ENCODE peak calls at places on chromosome 2, in nine cellular contexts. K is CD4-positive, alpha-beta memory T cell; P is breast epithelium; L is mammary epithelial cell; X is vagina; N is OCI-LY7; D is heart right ventricle; I is suprapubic skin; A is lower lobe of right lung. C is an unnamed sample.

GRCh38 chr2:96914332-96914731 is 44.5 kb upstream of the SEMA4C start:
- DNase-seq in K (no peak), P (no peak), L (peak; percentile 15), X (no peak), N (no peak), D (no peak), I (no peak), A (no peak), C (no peak)

GRCh38 chr2:63050186-63050915 is at the start of gene OTX1:
- DNase-seq in K (no peak), P (no peak), L (peak; percentile 86), X (no peak), N (peak; percentile 80), D (no peak), I (no peak), A (peak; percentile 69), C (peak; percentile 88)

GRCh38 chr2:96664366-96664765 is 21.8 kb downstream of the FER1L5 start:
- DNase-seq in K (no peak), P (no peak), L (no peak), X (no peak), N (no peak), D (no peak), I (no peak), A (no peak), C (no peak)

GRCh38 chr2:180656455-180656847 is 324.0 kb upstream of the UBE2E3 start:
- DNase-seq in K (no peak), P (no peak), L (peak; percentile 93), X (no peak), N (no peak), D (no peak), I (no peak), A (no peak), C (no peak)

GRCh38 chr2:45932278-45932975 is 281.0 kb downstream of the PRKCE start:
- DNase-seq in K (no peak), P (no peak), L (peak; percentile 76), X (no peak), N (no peak), D (no peak), I (no peak), A (no peak), C (no peak)

GRCh38 chr2:172985139-172985874 is 90.3 kb upstream of the MAP3K20 start:
- DNase-seq in K (no peak), P (peak; percentile 60), L (peak; percentile 92), X (no peak), N (no peak), D (no peak), I (no peak), A (peak; percentile 67), C (peak; percentile 62)

GRCh38 chr2:62292190-62292589 is 96.3 kb downstream of the B3GNT2 start:
- DNase-seq in K (no peak), P (no peak), L (peak; percentile 76), X (no peak), N (no peak), D (peak; percentile 16), I (no peak), A (no peak), C (peak; percentile 78)

GRCh38 chr2:21072477-21073242 is 28.8 kb upstream of the APOB start:
- DNase-seq in K (no peak), P (no peak), L (no peak), X (no peak), N (no peak), D (no peak), I (no peak), A (no peak), C (no peak)

GRCh38 chr2:129923265-129924141 is 56.0 kb upstream of the RAB6C start:
- DNase-seq in K (peak; percentile 6), P (no peak), L (peak; percentile 25), X (peak; percentile 93), N (peak; percentile 20), D (no peak), I (no peak), A (no peak), C (peak; percentile 78)

GRCh38 chr2:142425551-142425950 is 294.7 kb upstream of the LRP1B start:
- DNase-seq in K (no peak), P (no peak), L (no peak), X (no peak), N (no peak), D (no peak), I (no peak), A (no peak), C (no peak)

GRCh38 chr2:42567806-42568429 is 514 bp upstream of the MTA3 start:
- DNase-seq in K (peak; percentile 5), P (peak; percentile 53), L (no peak), X (no peak), N (peak; percentile 92), D (peak; percentile 9), I (peak; percentile 78), A (peak; percentile 49), C (peak; percentile 49)

GRCh38 chr2:11092693-11093335 is 62.5 kb upstream of the SLC66A3 start:
- DNase-seq in K (no peak), P (no peak), L (no peak), X (peak; percentile 79), N (no peak), D (no peak), I (peak; percentile 34), A (no peak), C (no peak)

GRCh38 chr2:9178905-9179571 is 27.6 kb upstream of the ASAP2 start:
- DNase-seq in K (no peak), P (no peak), L (peak; percentile 89), X (no peak), N (peak; percentile 83), D (peak; percentile 49), I (no peak), A (no peak), C (peak; percentile 12)

DNA sequence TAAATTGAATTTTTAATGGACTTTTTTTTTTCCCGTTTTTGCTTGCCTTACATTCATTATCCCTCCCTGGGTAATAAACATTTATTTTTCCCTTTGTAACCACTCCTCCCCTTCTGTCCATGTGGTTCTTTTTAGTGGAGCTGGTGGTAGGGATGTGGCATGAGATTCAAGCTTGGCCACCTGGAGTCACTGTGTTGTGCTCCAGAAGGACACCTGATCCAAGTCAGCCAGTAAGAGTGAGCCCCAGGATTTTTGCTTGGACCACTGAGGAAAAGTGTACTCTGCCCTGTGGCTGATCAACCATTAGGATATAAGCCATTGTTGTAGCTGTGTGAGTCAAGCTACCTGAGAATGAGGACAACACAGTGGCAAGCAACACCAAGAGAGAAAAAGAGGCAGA is 11.1 kb upstream of the ACTR3 start:
- DNase-seq in K (no peak), P (no peak), L (no peak), X (no peak), N (no peak), D (no peak), I (no peak), A (no peak), C (no peak)
- H3K4me1 ChIP-seq in K (peaks cover 32% of the 10 kb centered on the region), P (no peaks in the 10 kb centered on the region), L (peaks cover 25% of the 10 kb centered on the region), X (peaks cover 19% of the 10 kb centered on the region), N (peaks cover 18% of the 10 kb centered on the region), D (peaks cover 6% of the 10 kb centered on the region), I (peaks cover 14% of the 10 kb centered on the region), A (peaks cover 13% of the 10 kb centered on the region), C (no peaks in the 10 kb centered on the region)

GRCh38 chr2:85994897-85995647 is 106.3 kb upstream of the ST3GAL5 start:
- DNase-seq in K (no peak), P (peak; percentile 43), L (no peak), X (peak; percentile 72), N (no peak), D (no peak), I (peak; percentile 58), A (no peak), C (no peak)

GRCh38 chr2:85996591-85996990 is 107.8 kb upstream of the ST3GAL5 start:
- DNase-seq in K (no peak), P (peak; percentile 27), L (no peak), X (peak; percentile 58), N (no peak), D (no peak), I (peak; percentile 75), A (no peak), C (no peak)

GRCh38 chr2:85997016-85997970 is 108.4 kb downstream of the POLR1A start:
- DNase-seq in K (no peak), P (peak; percentile 50), L (no peak), X (no peak), N (no peak), D (no peak), I (peak; percentile 79), A (no peak), C (no peak)

GRCh38 chr2:85994421-85994777 is 105.6 kb upstream of the ST3GAL5 start:
- DNase-seq in K (no peak), P (no peak), L (no peak), X (peak; percentile 64), N (no peak), D (no peak), I (peak; percentile 11), A (no peak), C (no peak)

GRCh38 chr2:85995648-85996529 is 107.1 kb upstream of the ST3GAL5 start:
- DNase-seq in K (no peak), P (peak; percentile 20), L (no peak), X (peak; percentile 79), N (no peak), D (no peak), I (peak; percentile 56), A (no peak), C (no peak)
- H3K4me1 ChIP-seq in K (peaks cover 64% of the 10 kb centered on the region), P (peaks cover 11% of the 10 kb centered on the region), L (no peaks in the 10 kb centered on the region), X (peaks cover 73% of the 10 kb centered on the region), N (peaks cover 33% of the 10 kb centered on the region), D (peaks cover 54% of the 10 kb centered on the region), I (peaks cover 70% of the 10 kb centered on the region), A (peaks cover 80% of the 10 kb centered on the region), C (no peaks in the 10 kb centered on the region)

GRCh38 chr2:37658682-37659081 is 12.8 kb downstream of the CDC42EP3 start:
- DNase-seq in K (no peak), P (no peak), L (no peak), X (no peak), N (no peak), D (no peak), I (no peak), A (no peak), C (no peak)
- H3K4me1 ChIP-seq in K (peaks cover 98% of the 10 kb centered on the region), P (peaks cover 6% of the 10 kb centered on the region), L (peaks cover 49% of the 10 kb centered on the region), X (peaks cover 64% of the 10 kb centered on the region), N (peaks cover 58% of the 10 kb centered on the region), D (peaks cover 79% of the 10 kb centered on the region), I (peaks cover 23% of the 10 kb centered on the region), A (peaks cover 93% of the 10 kb centered on the region), C (peaks cover 8% of the 10 kb centered on the region)

GRCh38 chr2:66696856-66697255 is 261.9 kb downstream of the MEIS1 start:
- DNase-seq in K (no peak), P (no peak), L (no peak), X (no peak), N (no peak), D (no peak), I (no peak), A (no peak), C (no peak)
- H3K4me1 ChIP-seq in K (no peaks in the 10 kb centered on the region), P (no peaks in the 10 kb centered on the region), L (no peaks in the 10 kb centered on the region), X (peaks cover 12% of the 10 kb centered on the region), N (no peaks in the 10 kb centered on the region), D (no peaks in the 10 kb centered on the region), I (no peaks in the 10 kb centered on the region), A (no peaks in the 10 kb centered on the region), C (no peaks in the 10 kb centered on the region)

GRCh38 chr2:234985608-234986115 is 33.8 kb downstream of the SH3BP4 start:
- DNase-seq in K (no peak), P (no peak), L (no peak), X (no peak), N (no peak), D (no peak), I (no peak), A (no peak), C (peak; percentile 38)
- H3K4me1 ChIP-seq in K (no peaks in the 10 kb centered on the region), P (peaks cover 12% of the 10 kb centered on the region), L (peaks cover 43% of the 10 kb centered on the region), X (peaks cover 29% of the 10 kb centered on the region), N (no peaks in the 10 kb centered on the region), D (peaks cover 28% of the 10 kb centered on the region), I (peaks cover 30% of the 10 kb centered on the region), A (peaks cover 61% of the 10 kb centered on the region), C (peaks cover 55% of the 10 kb centered on the region)

GRCh38 chr2:134139615-134140014 is 114.3 kb upstream of the MGAT5 start:
- DNase-seq in K (no peak), P (no peak), L (no peak), X (no peak), N (no peak), D (peak; percentile 70), I (no peak), A (no peak), C (no peak)
- H3K4me1 ChIP-seq in K (peaks cover 88% of the 10 kb centered on the region), P (no peaks in the 10 kb centered on the region), L (peaks cover 66% of the 10 kb centered on the region), X (peaks cover 59% of the 10 kb centered on the region), N (peaks cover 10% of the 10 kb centered on the region), D (peaks cover 83% of the 10 kb centered on the region), I (peaks cover 39% of the 10 kb centered on the region), A (peaks cover 62% of the 10 kb centered on the region), C (peaks cover 67% of the 10 kb centered on the region)